ENCODE peak calls at places on chromosomes 3 and 15, in four cellular contexts. One of them, this sample, is unnamed.

GRCh38 chr3:111668912-111669488 is 73.9 kb upstream of the ZBED2 start:
- DNase-seq in fibroblast of lung: peak
- DNase-seq in RWPE1: peak
- DNase-seq in breast epithelium: no peak
- DNase-seq in this sample: peak

GRCh38 chr3:110327870-110328269 is 743.7 kb upstream of the NECTIN3 start:
- DNase-seq in breast epithelium: no peak
- DNase-seq in fibroblast of lung: peak
- DNase-seq in RWPE1: no peak
- DNase-seq in this sample: no peak

GRCh38 chr3:58994746-58995330 is 55.0 kb downstream of the CFAP20DC start:
- DNase-seq in RWPE1: peak
- DNase-seq in breast epithelium: no peak
- DNase-seq in fibroblast of lung: peak
- DNase-seq in this sample: peak

GRCh38 chr3:75089831-75090230 is 475.4 kb upstream of the CNTN3 start:
- DNase-seq in RWPE1: no peak
- DNase-seq in fibroblast of lung: no peak
- DNase-seq in breast epithelium: no peak
- DNase-seq in this sample: no peak

GRCh38 chr3:115913069-115913686 is 289.9 kb downstream of the GAP43 start:
- DNase-seq in RWPE1: peak
- DNase-seq in breast epithelium: no peak
- DNase-seq in fibroblast of lung: no peak
- DNase-seq in this sample: no peak

GRCh38 chr15:39283531-39283930 is 297.3 kb upstream of the THBS1 start:
- DNase-seq in RWPE1: no peak
- DNase-seq in fibroblast of lung: peak
- DNase-seq in breast epithelium: no peak
- DNase-seq in this sample: no peak

GRCh38 chr15:98003528-98003927 is 43.0 kb downstream of the ARRDC4 start:
- DNase-seq in breast epithelium: no peak
- DNase-seq in RWPE1: peak
- DNase-seq in fibroblast of lung: no peak
- DNase-seq in this sample: peak

GRCh38 chr3:157089455-157090221 is 70.3 kb downstream of the CCNL1 start:
- DNase-seq in fibroblast of lung: no peak
- DNase-seq in RWPE1: no peak
- DNase-seq in breast epithelium: peak
- DNase-seq in this sample: peak

GRCh38 chr3:77464106-77464688 is 424.3 kb downstream of the ROBO2 start:
- DNase-seq in fibroblast of lung: peak
- DNase-seq in breast epithelium: no peak
- DNase-seq in RWPE1: no peak
- DNase-seq in this sample: no peak

GRCh38 chr3:57143886-57144459 is 21.2 kb downstream of the IL17RD start:
- DNase-seq in RWPE1: no peak
- DNase-seq in fibroblast of lung: no peak
- DNase-seq in breast epithelium: no peak
- DNase-seq in this sample: no peak

GRCh38 chr3:123153821-123154323 is 47.9 kb upstream of the SEC22A start:
- DNase-seq in breast epithelium: no peak
- DNase-seq in RWPE1: no peak
- DNase-seq in fibroblast of lung: no peak
- DNase-seq in this sample: no peak

GRCh38 chr3:47149339-47149933 is 14.5 kb downstream of the SETD2 start:
- DNase-seq in breast epithelium: no peak
- DNase-seq in RWPE1: no peak
- DNase-seq in fibroblast of lung: no peak
- DNase-seq in this sample: no peak

GRCh38 chr15:83310521-83311456 is 26.3 kb upstream of the BNC1 start:
- DNase-seq in breast epithelium: no peak
- DNase-seq in RWPE1: no peak
- DNase-seq in fibroblast of lung: peak
- DNase-seq in this sample: peak

GRCh38 chr3:72338082-72338941 is 509.9 kb downstream of the SHQ1 start:
- DNase-seq in breast epithelium: no peak
- DNase-seq in RWPE1: peak
- DNase-seq in fibroblast of lung: peak
- DNase-seq in this sample: no peak

GRCh38 chr3:187750513-187751123 is 5.3 kb upstream of the BCL6 start:
- DNase-seq in breast epithelium: no peak
- DNase-seq in RWPE1: no peak
- DNase-seq in fibroblast of lung: peak
- DNase-seq in this sample: no peak

GRCh38 chr3:46708401-46709146 is 7.4 kb downstream of the TMIE start:
- DNase-seq in RWPE1: no peak
- DNase-seq in fibroblast of lung: no peak
- DNase-seq in breast epithelium: no peak
- DNase-seq in this sample: no peak

GRCh38 chr3:58706395-58706794 is 39.8 kb upstream of the FAM3D start:
- DNase-seq in breast epithelium: no peak
- DNase-seq in fibroblast of lung: no peak
- DNase-seq in RWPE1: no peak
- DNase-seq in this sample: no peak

GRCh38 chr15:63491979-63492378 is 12.4 kb upstream of the USP3 start:
- DNase-seq in RWPE1: no peak
- DNase-seq in fibroblast of lung: peak
- DNase-seq in breast epithelium: no peak
- DNase-seq in this sample: no peak

GRCh38 chr15:95520511-95520910 is 810.0 kb upstream of the NR2F2 start:
- DNase-seq in breast epithelium: no peak
- DNase-seq in RWPE1: no peak
- DNase-seq in fibroblast of lung: peak
- DNase-seq in this sample: no peak

GRCh38 chr15:88331291-88331690 is 74.8 kb upstream of the NTRK3 start:
- DNase-seq in fibroblast of lung: peak
- DNase-seq in RWPE1: peak
- DNase-seq in breast epithelium: no peak
- DNase-seq in this sample: peak

GRCh38 chr3:56909349-56909748 is 107.6 kb upstream of the ARHGEF3 start:
- DNase-seq in RWPE1: no peak
- DNase-seq in fibroblast of lung: no peak
- DNase-seq in breast epithelium: no peak
- DNase-seq in this sample: no peak

GRCh38 chr15:85649372-85649771 is 145.4 kb downstream of the KLHL25 start:
- DNase-seq in RWPE1: peak
- DNase-seq in fibroblast of lung: peak
- DNase-seq in breast epithelium: no peak
- DNase-seq in this sample: no peak

GRCh38 chr3:46981932-46982471 is 2.5 kb downstream of the NBEAL2 start:
- DNase-seq in RWPE1: peak
- DNase-seq in breast epithelium: peak
- DNase-seq in fibroblast of lung: no peak
- DNase-seq in this sample: peak

GRCh38 chr3:156605686-156606605 is 51.0 kb upstream of the SSR3 start:
- DNase-seq in RWPE1: peak
- DNase-seq in breast epithelium: no peak
- DNase-seq in fibroblast of lung: peak
- DNase-seq in this sample: peak

GRCh38 chr3:97940034-97940433 is 32.2 kb downstream of the RIOX2 start:
- DNase-seq in RWPE1: no peak
- DNase-seq in fibroblast of lung: no peak
- DNase-seq in breast epithelium: no peak
- DNase-seq in this sample: no peak

GRCh38 chr15:61480295-61480694 is 251.2 kb upstream of the RORA start:
- DNase-seq in fibroblast of lung: no peak
- DNase-seq in RWPE1: no peak
- DNase-seq in breast epithelium: no peak
- DNase-seq in this sample: no peak

GRCh38 chr15:39171944-39172368 is 408.9 kb upstream of the THBS1 start:
- DNase-seq in fibroblast of lung: peak
- DNase-seq in RWPE1: peak
- DNase-seq in breast epithelium: peak
- DNase-seq in this sample: peak

GRCh38 chr15:62404194-62404985 is 239.3 kb upstream of the C2CD4B start:
- DNase-seq in RWPE1: no peak
- DNase-seq in fibroblast of lung: peak
- DNase-seq in breast epithelium: no peak
- DNase-seq in this sample: no peak

GRCh38 chr15:65115086-65115485 is at the start of gene UBAP1L:
- DNase-seq in breast epithelium: no peak
- DNase-seq in fibroblast of lung: no peak
- DNase-seq in RWPE1: no peak
- DNase-seq in this sample: no peak

GRCh38 chr15:71730277-71731144 is 79.8 kb upstream of the NR2E3 start:
- DNase-seq in fibroblast of lung: peak
- DNase-seq in breast epithelium: peak
- DNase-seq in RWPE1: peak
- DNase-seq in this sample: no peak

GRCh38 chr3:31300802-31301443 is 231.8 kb upstream of the STT3B start:
- DNase-seq in RWPE1: no peak
- DNase-seq in fibroblast of lung: no peak
- DNase-seq in breast epithelium: no peak
- DNase-seq in this sample: no peak

GRCh38 chr3:179610066-179610465 is 5.5 kb downstream of the NDUFB5 start:
- DNase-seq in breast epithelium: no peak
- DNase-seq in fibroblast of lung: no peak
- DNase-seq in RWPE1: no peak
- DNase-seq in this sample: no peak

GRCh38 chr3:153145454-153145853 is 16.6 kb upstream of the RAP2B start:
- DNase-seq in breast epithelium: no peak
- DNase-seq in fibroblast of lung: peak
- DNase-seq in RWPE1: no peak
- DNase-seq in this sample: no peak
- H3K27ac ChIP-seq in breast epithelium: no peak
- H3K27ac ChIP-seq in fibroblast of lung: no peak
- H3K27ac ChIP-seq in RWPE1: no peak
- H3K27ac ChIP-seq in this sample: peak

DNA sequence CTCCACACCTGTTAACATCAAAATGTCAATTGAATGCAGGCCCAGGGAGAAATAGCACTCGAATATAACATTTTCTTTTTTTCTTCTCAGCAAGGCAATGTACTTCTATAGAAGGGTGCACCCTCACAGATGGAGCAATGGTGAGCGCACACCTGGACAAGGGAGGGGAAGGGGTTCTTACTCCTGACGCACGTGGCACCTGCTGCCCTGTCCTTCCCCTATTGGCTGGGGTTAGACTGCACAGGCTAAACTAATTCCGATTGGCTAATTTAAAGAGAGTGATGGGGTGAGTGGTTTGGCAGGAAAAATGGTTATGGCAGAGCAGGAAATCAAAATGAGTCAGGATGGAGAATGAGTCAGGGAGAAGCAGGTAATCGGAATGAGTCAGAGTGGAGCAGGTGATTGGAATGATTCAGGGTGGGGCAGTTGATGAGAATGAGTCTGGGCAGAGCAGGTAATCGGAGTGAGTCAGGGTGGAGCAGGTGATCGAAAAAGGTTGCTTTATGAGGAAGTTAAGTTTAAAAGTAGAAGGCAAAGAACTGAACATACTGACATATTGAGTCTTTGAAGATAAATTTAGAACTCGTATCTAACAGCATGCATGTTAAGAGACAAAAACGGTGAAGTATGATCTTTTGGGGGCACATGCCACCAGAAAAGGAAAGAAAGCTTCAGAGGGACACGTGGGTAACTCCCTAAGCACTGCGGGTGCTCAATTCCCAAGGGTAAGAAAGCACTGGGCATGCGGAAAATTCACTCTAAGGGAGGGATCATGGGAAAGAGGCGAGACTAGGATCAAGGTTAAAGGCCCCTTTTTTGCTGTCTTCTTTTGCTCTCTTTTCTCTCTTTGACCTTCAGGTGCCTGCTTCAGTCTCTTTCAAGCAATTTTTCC is 72.9 kb upstream of the GALNT15 start:
- DNase-seq in fibroblast of lung: peak
- DNase-seq in breast epithelium: peak
- DNase-seq in RWPE1: peak
- DNase-seq in this sample: peak
- H3K27ac ChIP-seq in fibroblast of lung: peak
- H3K27ac ChIP-seq in breast epithelium: no peak
- H3K27ac ChIP-seq in RWPE1: peak
- H3K27ac ChIP-seq in this sample: peak

DNA sequence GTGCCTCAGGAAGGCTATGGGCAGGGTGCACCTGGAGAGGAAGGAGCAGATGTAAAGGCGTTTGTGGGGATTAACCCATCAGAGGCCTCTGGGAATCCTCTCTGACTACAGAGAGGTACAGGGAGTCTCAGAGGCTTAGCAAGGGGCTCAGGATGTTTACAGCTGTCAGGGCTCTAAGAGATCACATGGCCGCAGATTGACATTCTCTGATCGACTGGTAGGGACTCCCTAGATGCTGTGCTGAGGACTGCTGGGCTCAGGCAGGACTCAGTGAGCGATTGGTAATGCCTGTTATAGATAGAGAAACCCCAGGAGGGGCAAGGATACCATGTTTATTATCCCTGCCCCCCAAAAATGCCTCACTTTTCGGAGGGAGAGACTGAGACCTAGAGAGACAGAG is 103.5 kb downstream of the CORO2B start:
- DNase-seq in fibroblast of lung: no peak
- DNase-seq in breast epithelium: no peak
- DNase-seq in RWPE1: no peak
- DNase-seq in this sample: no peak
- H3K27ac ChIP-seq in fibroblast of lung: no peak
- H3K27ac ChIP-seq in breast epithelium: no peak
- H3K27ac ChIP-seq in RWPE1: no peak
- H3K27ac ChIP-seq in this sample: no peak

GRCh38 chr3:100155590-100155989 is 41.3 kb upstream of the FILIP1L start:
- DNase-seq in breast epithelium: no peak
- DNase-seq in fibroblast of lung: no peak
- DNase-seq in RWPE1: no peak
- DNase-seq in this sample: no peak

GRCh38 chr3:100158877-100159563 is 44.7 kb upstream of the FILIP1L start:
- DNase-seq in breast epithelium: no peak
- DNase-seq in fibroblast of lung: no peak
- DNase-seq in RWPE1: no peak
- DNase-seq in this sample: no peak

GRCh38 chr3:100160516-100160915 is 46.2 kb upstream of the FILIP1L start:
- DNase-seq in RWPE1: no peak
- DNase-seq in fibroblast of lung: peak
- DNase-seq in breast epithelium: no peak
- DNase-seq in this sample: no peak

GRCh38 chr3:100157617-100158016 is 43.3 kb upstream of the FILIP1L start:
- DNase-seq in breast epithelium: no peak
- DNase-seq in RWPE1: no peak
- DNase-seq in fibroblast of lung: no peak
- DNase-seq in this sample: no peak

GRCh38 chr3:100159564-100160153 is 45.4 kb upstream of the FILIP1L start:
- DNase-seq in RWPE1: peak
- DNase-seq in fibroblast of lung: peak
- DNase-seq in breast epithelium: no peak
- DNase-seq in this sample: peak
- H3K27ac ChIP-seq in RWPE1: no peak
- H3K27ac ChIP-seq in fibroblast of lung: peak
- H3K27ac ChIP-seq in breast epithelium: peak
- H3K27ac ChIP-seq in this sample: peak

DNA sequence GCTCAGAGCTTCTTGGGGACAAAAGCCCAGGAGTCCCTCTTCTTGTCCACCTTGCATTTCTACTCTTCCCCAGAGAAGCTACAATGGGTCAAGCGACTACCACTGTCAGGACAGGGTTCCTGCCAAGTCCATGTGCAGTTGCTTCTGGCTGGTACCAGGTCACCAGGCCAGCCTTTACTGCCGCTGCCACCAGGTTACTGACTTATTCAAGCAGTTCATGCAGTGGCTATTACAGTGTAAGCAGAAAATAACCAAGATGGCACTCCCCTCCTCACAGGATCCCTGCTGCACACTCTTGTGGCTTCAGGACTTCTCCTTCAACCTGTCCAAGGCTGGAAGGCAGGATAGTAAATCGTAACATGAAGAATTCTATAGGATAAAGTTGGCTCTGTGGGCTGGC is 42.1 kb downstream of the CTDSPL start:
- DNase-seq in breast epithelium: no peak
- DNase-seq in fibroblast of lung: no peak
- DNase-seq in RWPE1: no peak
- DNase-seq in this sample: no peak
- H3K27ac ChIP-seq in breast epithelium: no peak
- H3K27ac ChIP-seq in fibroblast of lung: no peak
- H3K27ac ChIP-seq in RWPE1: peak
- H3K27ac ChIP-seq in this sample: peak